ENCODE peak calls at places on chromosomes 4 and X, in four cellular contexts. One of them, this sample, is unnamed.

GRCh38 chr4:620851-621261 is 4.5 kb upstream of the PDE6B start:
- DNase-seq in mesenchymal stem cell: no peak
- DNase-seq in CD8-positive, alpha-beta T cell: no peak
- DNase-seq in cardiac muscle cell: no peak
- DNase-seq in this sample: no peak

GRCh38 chr4:154781126-154781982 is at the start of gene RBM46:
- DNase-seq in mesenchymal stem cell: no peak
- DNase-seq in CD8-positive, alpha-beta T cell: no peak
- DNase-seq in cardiac muscle cell: no peak
- DNase-seq in this sample: no peak

GRCh38 chr4:175770555-175770954 is 41.5 kb downstream of the GPM6A start:
- DNase-seq in mesenchymal stem cell: no peak
- DNase-seq in CD8-positive, alpha-beta T cell: no peak
- DNase-seq in cardiac muscle cell: no peak
- DNase-seq in this sample: no peak

GRCh38 chrX:12956704-12957541 is 18.0 kb upstream of the TMSB4X start:
- DNase-seq in mesenchymal stem cell: peak; percentile 71
- DNase-seq in CD8-positive, alpha-beta T cell: no peak
- DNase-seq in cardiac muscle cell: no peak
- DNase-seq in this sample: no peak

GRCh38 chr4:112509243-112510190 is 6.5 kb downstream of the NEUROG2 start:
- DNase-seq in mesenchymal stem cell: no peak
- DNase-seq in CD8-positive, alpha-beta T cell: no peak
- DNase-seq in cardiac muscle cell: no peak
- DNase-seq in this sample: no peak

GRCh38 chrX:72208126-72208525 is 26.6 kb downstream of the PIN4 start:
- DNase-seq in mesenchymal stem cell: no peak
- DNase-seq in CD8-positive, alpha-beta T cell: no peak
- DNase-seq in cardiac muscle cell: no peak
- DNase-seq in this sample: no peak

GRCh38 chrX:6383911-6384310 is 151.0 kb downstream of the VCX3A start:
- DNase-seq in mesenchymal stem cell: no peak
- DNase-seq in CD8-positive, alpha-beta T cell: no peak
- DNase-seq in cardiac muscle cell: no peak
- DNase-seq in this sample: no peak

GRCh38 chr4:16225681-16225995 is 633 bp downstream of the TAPT1 start:
- DNase-seq in mesenchymal stem cell: peak; percentile 33
- DNase-seq in CD8-positive, alpha-beta T cell: no peak
- DNase-seq in cardiac muscle cell: no peak
- DNase-seq in this sample: no peak

GRCh38 chr4:113553082-113553481 is 208.5 kb downstream of the CAMK2D start:
- DNase-seq in mesenchymal stem cell: no peak
- DNase-seq in CD8-positive, alpha-beta T cell: no peak
- DNase-seq in cardiac muscle cell: no peak
- DNase-seq in this sample: no peak

GRCh38 chr4:151169223-151169622 is 69.8 kb downstream of the RPS3A start:
- DNase-seq in mesenchymal stem cell: peak; percentile 97
- DNase-seq in CD8-positive, alpha-beta T cell: no peak
- DNase-seq in cardiac muscle cell: peak; percentile 18
- DNase-seq in this sample: peak; percentile 13

GRCh38 chrX:55008571-55009358 is 8.6 kb downstream of the APEX2 start:
- DNase-seq in mesenchymal stem cell: peak; percentile 24
- DNase-seq in CD8-positive, alpha-beta T cell: no peak
- DNase-seq in cardiac muscle cell: peak; percentile 17
- DNase-seq in this sample: no peak

GRCh38 chr4:114780205-114780604 is 181.6 kb downstream of the UGT8 start:
- DNase-seq in mesenchymal stem cell: peak; percentile 44
- DNase-seq in CD8-positive, alpha-beta T cell: no peak
- DNase-seq in cardiac muscle cell: peak; percentile 49
- DNase-seq in this sample: no peak

GRCh38 chrX:130109429-130110378 is 593 bp downstream of the ELF4 start:
- DNase-seq in mesenchymal stem cell: peak; percentile 67
- DNase-seq in CD8-positive, alpha-beta T cell: no peak
- DNase-seq in cardiac muscle cell: no peak
- DNase-seq in this sample: no peak

GRCh38 chr4:109009909-109010308 is 247.1 kb upstream of the ETNPPL start:
- DNase-seq in mesenchymal stem cell: peak; percentile 72
- DNase-seq in CD8-positive, alpha-beta T cell: no peak
- DNase-seq in cardiac muscle cell: no peak
- DNase-seq in this sample: no peak

GRCh38 chr4:117311215-117311614 is 225.8 kb upstream of the TRAM1L1 start:
- DNase-seq in mesenchymal stem cell: no peak
- DNase-seq in CD8-positive, alpha-beta T cell: no peak
- DNase-seq in cardiac muscle cell: no peak
- DNase-seq in this sample: no peak

GRCh38 chr4:183300660-183301059 is 19.4 kb downstream of the CLDN22 start:
- DNase-seq in mesenchymal stem cell: no peak
- DNase-seq in CD8-positive, alpha-beta T cell: no peak
- DNase-seq in cardiac muscle cell: no peak
- DNase-seq in this sample: no peak

GRCh38 chr4:183300070-183300469 is 20.0 kb downstream of the CLDN22 start:
- DNase-seq in mesenchymal stem cell: peak; percentile 35
- DNase-seq in CD8-positive, alpha-beta T cell: no peak
- DNase-seq in cardiac muscle cell: no peak
- DNase-seq in this sample: no peak

GRCh38 chr4:183303278-183303677 is 16.8 kb downstream of the CLDN22 start:
- DNase-seq in mesenchymal stem cell: no peak
- DNase-seq in CD8-positive, alpha-beta T cell: no peak
- DNase-seq in cardiac muscle cell: no peak
- DNase-seq in this sample: no peak

GRCh38 chr4:183304067-183304466 is 16.0 kb downstream of the CLDN22 start:
- DNase-seq in mesenchymal stem cell: no peak
- DNase-seq in CD8-positive, alpha-beta T cell: no peak
- DNase-seq in cardiac muscle cell: no peak
- DNase-seq in this sample: no peak

DNA sequence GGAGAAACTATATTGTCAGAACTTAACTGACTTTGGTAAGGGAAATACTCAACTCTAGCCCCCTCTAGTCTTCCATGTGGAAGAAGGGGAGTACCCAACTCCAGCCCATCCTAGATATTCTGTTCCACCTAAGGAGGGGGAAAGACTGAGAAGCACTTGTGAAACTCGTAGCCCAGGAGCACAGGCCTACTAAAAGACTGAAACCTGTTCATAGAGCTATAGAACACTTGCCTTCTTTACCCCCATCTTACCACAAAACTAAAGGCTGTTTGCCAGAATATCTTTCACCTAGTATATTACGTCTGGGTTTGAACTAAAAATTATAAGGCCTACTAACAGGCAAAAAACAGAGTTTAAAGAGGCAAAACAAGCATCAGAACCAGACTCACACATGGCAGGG is 15.5 kb downstream of the CLDN22 start:
- DNase-seq in mesenchymal stem cell: no peak
- DNase-seq in CD8-positive, alpha-beta T cell: no peak
- DNase-seq in cardiac muscle cell: no peak
- DNase-seq in this sample: no peak
- H3K27ac ChIP-seq in mesenchymal stem cell: no peak overlapping the region
- H3K27ac ChIP-seq in CD8-positive, alpha-beta T cell: no peak overlapping the region
- H3K27ac ChIP-seq in cardiac muscle cell: no peak overlapping the region
- H3K27ac ChIP-seq in this sample: no peak overlapping the region

GRCh38 chr4:182427530-182427929 is 184.3 kb downstream of the TENM3 start:
- DNase-seq in mesenchymal stem cell: no peak
- DNase-seq in CD8-positive, alpha-beta T cell: no peak
- DNase-seq in cardiac muscle cell: no peak
- DNase-seq in this sample: no peak
- H3K27ac ChIP-seq in mesenchymal stem cell: no peak overlapping the region
- H3K27ac ChIP-seq in CD8-positive, alpha-beta T cell: no peak overlapping the region
- H3K27ac ChIP-seq in cardiac muscle cell: no peak overlapping the region
- H3K27ac ChIP-seq in this sample: no peak overlapping the region

GRCh38 chr4:182502074-182502473 is 258.9 kb downstream of the TENM3 start:
- DNase-seq in mesenchymal stem cell: no peak
- DNase-seq in CD8-positive, alpha-beta T cell: no peak
- DNase-seq in cardiac muscle cell: no peak
- DNase-seq in this sample: no peak
- H3K27ac ChIP-seq in mesenchymal stem cell: no peak overlapping the region
- H3K27ac ChIP-seq in CD8-positive, alpha-beta T cell: no peak overlapping the region
- H3K27ac ChIP-seq in cardiac muscle cell: no peak overlapping the region
- H3K27ac ChIP-seq in this sample: no peak overlapping the region

GRCh38 chr4:38078590-38079381 is 118.6 kb downstream of the PTTG2 start:
- DNase-seq in mesenchymal stem cell: peak; percentile 94
- DNase-seq in CD8-positive, alpha-beta T cell: no peak
- DNase-seq in cardiac muscle cell: no peak
- DNase-seq in this sample: no peak

GRCh38 chr4:38073596-38074234 is 113.5 kb downstream of the PTTG2 start:
- DNase-seq in mesenchymal stem cell: no peak
- DNase-seq in CD8-positive, alpha-beta T cell: no peak
- DNase-seq in cardiac muscle cell: no peak
- DNase-seq in this sample: no peak

GRCh38 chr4:38077791-38078489 is 117.7 kb downstream of the PTTG2 start:
- DNase-seq in mesenchymal stem cell: no peak
- DNase-seq in CD8-positive, alpha-beta T cell: no peak
- DNase-seq in cardiac muscle cell: no peak
- DNase-seq in this sample: no peak

GRCh38 chr4:38075370-38076152 is 115.4 kb downstream of the PTTG2 start:
- DNase-seq in mesenchymal stem cell: peak; percentile 71
- DNase-seq in CD8-positive, alpha-beta T cell: no peak
- DNase-seq in cardiac muscle cell: no peak
- DNase-seq in this sample: no peak

GRCh38 chr4:38076153-38076669 is 116.0 kb downstream of the PTTG2 start:
- DNase-seq in mesenchymal stem cell: no peak
- DNase-seq in CD8-positive, alpha-beta T cell: no peak
- DNase-seq in cardiac muscle cell: no peak
- DNase-seq in this sample: no peak
- H3K27ac ChIP-seq in mesenchymal stem cell: no peak overlapping the region
- H3K27ac ChIP-seq in CD8-positive, alpha-beta T cell: no peak overlapping the region
- H3K27ac ChIP-seq in cardiac muscle cell: no peak overlapping the region
- H3K27ac ChIP-seq in this sample: no peak overlapping the region

GRCh38 chr4:102343964-102344519 is 1.2 kb downstream of the SLC39A8 start:
- DNase-seq in mesenchymal stem cell: no peak
- DNase-seq in CD8-positive, alpha-beta T cell: no peak
- DNase-seq in cardiac muscle cell: peak; percentile 4
- DNase-seq in this sample: no peak

GRCh38 chr4:102344520-102344954 is 745 bp downstream of the SLC39A8 start:
- DNase-seq in mesenchymal stem cell: peak; percentile 69
- DNase-seq in CD8-positive, alpha-beta T cell: peak; percentile 43
- DNase-seq in cardiac muscle cell: peak; percentile 80
- DNase-seq in this sample: peak; percentile 77

GRCh38 chr4:102348701-102349100 is 3.4 kb upstream of the SLC39A8 start:
- DNase-seq in mesenchymal stem cell: no peak
- DNase-seq in CD8-positive, alpha-beta T cell: no peak
- DNase-seq in cardiac muscle cell: no peak
- DNase-seq in this sample: no peak

GRCh38 chr4:102344955-102345794 is at the start of gene SLC39A8:
- DNase-seq in mesenchymal stem cell: peak; percentile 87
- DNase-seq in CD8-positive, alpha-beta T cell: peak; percentile 67
- DNase-seq in cardiac muscle cell: peak; percentile 90
- DNase-seq in this sample: peak; percentile 55

GRCh38 chr4:102345795-102346100 is 466 bp upstream of the SLC39A8 start:
- DNase-seq in mesenchymal stem cell: no peak
- DNase-seq in CD8-positive, alpha-beta T cell: no peak
- DNase-seq in cardiac muscle cell: no peak
- DNase-seq in this sample: no peak
- H3K27ac ChIP-seq in mesenchymal stem cell: peak overlapping the region; percentile 29
- H3K27ac ChIP-seq in CD8-positive, alpha-beta T cell: peak overlapping the region; percentile 96
- H3K27ac ChIP-seq in cardiac muscle cell: no peak overlapping the region
- H3K27ac ChIP-seq in this sample: peak overlapping the region; percentile 4

GRCh38 chr4:185711764-185712163 is 100.2 kb downstream of the SORBS2 start:
- DNase-seq in mesenchymal stem cell: peak; percentile 12
- DNase-seq in CD8-positive, alpha-beta T cell: no peak
- DNase-seq in cardiac muscle cell: no peak
- DNase-seq in this sample: no peak
- H3K27ac ChIP-seq in mesenchymal stem cell: no peak overlapping the region
- H3K27ac ChIP-seq in CD8-positive, alpha-beta T cell: no peak overlapping the region
- H3K27ac ChIP-seq in cardiac muscle cell: peak overlapping the region; percentile 43
- H3K27ac ChIP-seq in this sample: no peak overlapping the region

GRCh38 chr4:80007745-80008149 is 65.3 kb downstream of the ANTXR2 start:
- DNase-seq in mesenchymal stem cell: peak; percentile 47
- DNase-seq in CD8-positive, alpha-beta T cell: no peak
- DNase-seq in cardiac muscle cell: no peak
- DNase-seq in this sample: no peak

GRCh38 chr4:80008971-80009370 is 64.1 kb downstream of the ANTXR2 start:
- DNase-seq in mesenchymal stem cell: no peak
- DNase-seq in CD8-positive, alpha-beta T cell: no peak
- DNase-seq in cardiac muscle cell: no peak
- DNase-seq in this sample: no peak

GRCh38 chr4:80005863-80006262 is 67.2 kb downstream of the ANTXR2 start:
- DNase-seq in mesenchymal stem cell: peak; percentile 33
- DNase-seq in CD8-positive, alpha-beta T cell: no peak
- DNase-seq in cardiac muscle cell: no peak
- DNase-seq in this sample: no peak

GRCh38 chr4:80008351-80008750 is 64.7 kb downstream of the ANTXR2 start:
- DNase-seq in mesenchymal stem cell: no peak
- DNase-seq in CD8-positive, alpha-beta T cell: no peak
- DNase-seq in cardiac muscle cell: no peak
- DNase-seq in this sample: no peak

DNA sequence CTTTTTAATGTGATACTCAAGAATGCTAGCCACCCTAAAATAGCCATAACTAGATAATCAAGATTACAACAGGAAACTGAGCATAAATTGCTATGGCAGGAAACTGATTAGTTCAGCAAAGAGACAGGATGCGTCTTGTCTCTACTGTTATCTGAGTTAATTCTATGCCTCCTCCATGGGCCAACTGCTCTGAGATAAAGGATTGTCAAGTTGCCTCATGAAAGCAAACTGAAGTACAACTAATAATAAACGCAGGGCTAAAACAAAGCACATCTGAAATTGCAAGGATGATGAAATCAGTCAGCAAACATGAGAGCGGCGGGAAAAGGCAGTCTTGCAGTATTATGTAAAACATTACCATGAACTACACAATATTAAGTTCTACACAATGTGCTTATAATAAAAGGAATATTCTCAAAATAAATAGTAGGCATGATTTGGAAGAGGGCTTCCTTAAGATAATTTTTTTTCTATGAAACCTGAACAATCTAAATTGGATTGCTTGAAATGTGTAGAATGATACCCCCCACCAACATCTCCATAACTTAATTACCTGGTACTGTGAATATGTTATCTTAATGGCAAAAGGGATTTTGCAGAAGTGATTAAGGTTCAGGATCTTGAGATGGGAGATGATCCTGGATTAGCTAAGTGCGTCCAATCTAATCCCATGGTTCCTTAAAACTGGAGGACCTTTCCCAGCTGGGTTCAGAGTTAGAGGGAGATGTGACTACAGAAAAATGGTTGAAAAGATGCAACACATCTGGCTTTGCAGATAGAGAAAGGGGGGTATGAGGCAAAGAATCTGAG is 65.9 kb downstream of the ANTXR2 start:
- DNase-seq in mesenchymal stem cell: peak; percentile 64
- DNase-seq in CD8-positive, alpha-beta T cell: no peak
- DNase-seq in cardiac muscle cell: no peak
- DNase-seq in this sample: no peak
- H3K27ac ChIP-seq in mesenchymal stem cell: no peak overlapping the region
- H3K27ac ChIP-seq in CD8-positive, alpha-beta T cell: no peak overlapping the region
- H3K27ac ChIP-seq in cardiac muscle cell: peak overlapping the region; percentile 13
- H3K27ac ChIP-seq in this sample: no peak overlapping the region

GRCh38 chr4:88791274-88791673 is 93.6 kb upstream of the NAP1L5 start:
- DNase-seq in mesenchymal stem cell: peak; percentile 17
- DNase-seq in CD8-positive, alpha-beta T cell: no peak
- DNase-seq in cardiac muscle cell: no peak
- DNase-seq in this sample: no peak
- H3K27ac ChIP-seq in mesenchymal stem cell: no peak overlapping the region
- H3K27ac ChIP-seq in CD8-positive, alpha-beta T cell: no peak overlapping the region
- H3K27ac ChIP-seq in cardiac muscle cell: no peak overlapping the region
- H3K27ac ChIP-seq in this sample: peak overlapping the region; percentile 76

This sample was measured in caudate nucleus.